ENCODE peak calls at places on chromosomes 2 and 18, in five cellular contexts. B is GM12878, J is SK-N-SH, D is K562, F is HepG2. Z is an unnamed sample.

GRCh38 chr2:203446071-203446481 is 89.0 kb downstream of the RAPH1 start:
- DNase-seq in F (no peak), D (peak; percentile 13), B (no peak), J (no peak), Z (no peak)

GRCh38 chr2:187935126-187935525 is 356.5 kb upstream of the GULP1 start:
- DNase-seq in B (no peak), D (no peak), J (no peak), F (no peak), Z (no peak)

GRCh38 chr2:109321570-109321969 is 192.6 kb downstream of the SH3RF3 start:
- DNase-seq in B (no peak), F (no peak), J (no peak), D (no peak), Z (no peak)

GRCh38 chr2:238143239-238143951 is 4.9 kb downstream of the KLHL30 start:
- DNase-seq in J (no peak), D (no peak), B (no peak), F (no peak), Z (no peak)

GRCh38 chr2:195603408-195603807 is 53.6 kb upstream of the SLC39A10 start:
- DNase-seq in F (no peak), B (no peak), D (no peak), J (no peak), Z (no peak)

GRCh38 chr2:191150451-191151314 is at the start of gene STAT4:
- DNase-seq in D (no peak), J (peak; percentile 40), F (no peak), B (peak; percentile 45), Z (peak; percentile 11)

GRCh38 chr18:36350211-36350610 is 52.7 kb downstream of the FHOD3 start:
- DNase-seq in J (no peak), F (no peak), B (no peak), D (no peak), Z (no peak)

GRCh38 chr2:207847807-207848544 is 78.3 kb upstream of the FZD5 start:
- DNase-seq in F (peak; percentile 99), B (no peak), J (no peak), D (no peak), Z (no peak)

GRCh38 chr18:600107-600506 is 3.3 kb downstream of the CLUL1 start:
- DNase-seq in B (no peak), D (no peak), F (no peak), J (no peak), Z (no peak)

GRCh38 chr18:65753520-65753919 is 2.7 kb downstream of the CDH7 start:
- DNase-seq in F (peak; percentile 31), J (peak; percentile 69), B (no peak), D (peak; percentile 1), Z (peak; percentile 5)

GRCh38 chr18:54278615-54279014 is 9.3 kb downstream of the POLI start:
- DNase-seq in F (no peak), J (no peak), B (no peak), D (no peak), Z (peak; percentile 32)

GRCh38 chr18:69631281-69631680 is 230.6 kb downstream of the DOK6 start:
- DNase-seq in B (no peak), F (peak; percentile 1), D (no peak), J (no peak), Z (no peak)

GRCh38 chr2:180240774-180241173 is 233.7 kb upstream of the CWC22 start:
- DNase-seq in F (no peak), D (no peak), B (no peak), J (no peak), Z (no peak)

GRCh38 chr2:30465171-30465545 is 18.1 kb downstream of the LCLAT1 start:
- DNase-seq in F (no peak), B (no peak), D (no peak), J (no peak), Z (no peak)

GRCh38 chr18:58224425-58224750 is 180.4 kb downstream of the NEDD4L start:
- DNase-seq in B (no peak), D (no peak), F (no peak), J (no peak), Z (no peak)

GRCh38 chr2:183533021-183533420 is 408.8 kb downstream of the NUP35 start:
- DNase-seq in D (no peak), J (no peak), B (no peak), F (no peak), Z (no peak)

GRCh38 chr2:183456177-183456576 is 331.9 kb downstream of the NUP35 start:
- DNase-seq in F (no peak), B (no peak), J (no peak), D (no peak), Z (no peak)

GRCh38 chr2:37156071-37156856 is 516 bp downstream of the EIF2AK2 start:
- DNase-seq in B (no peak), D (no peak), F (peak; percentile 42), J (peak; percentile 61), Z (peak; percentile 46)

GRCh38 chr2:44433841-44434240 is 72.1 kb downstream of the CAMKMT start:
- DNase-seq in J (no peak), F (no peak), D (no peak), B (no peak), Z (no peak)

GRCh38 chr2:33709986-33710385 is 110.9 kb upstream of the FAM98A start:
- DNase-seq in B (no peak), F (no peak), D (no peak), J (no peak), Z (no peak)

GRCh38 chr2:173048901-173049661 is 26.6 kb upstream of the MAP3K20 start:
- DNase-seq in D (no peak), B (no peak), J (no peak), F (peak; percentile 92), Z (peak; percentile 84)

GRCh38 chr2:105294844-105295481 is 34.6 kb downstream of the TGFBRAP1 start:
- DNase-seq in F (peak; percentile 59), B (no peak), D (peak; percentile 64), J (peak; percentile 82), Z (no peak)

GRCh38 chr2:209238765-209239584 is 184.9 kb upstream of the MAP2 start:
- DNase-seq in F (no peak), J (no peak), D (no peak), B (no peak), Z (no peak)

GRCh38 chr2:72146357-72147302 is 1.0 kb downstream of the CYP26B1 start:
- DNase-seq in F (no peak), B (no peak), D (no peak), J (peak; percentile 39), Z (no peak)

GRCh38 chr2:120703330-120703994 is 32.2 kb upstream of the GLI2 start:
- DNase-seq in B (no peak), F (no peak), D (no peak), J (no peak), Z (no peak)

GRCh38 chr18:55224086-55224625 is 264.9 kb upstream of the CCDC68 start:
- DNase-seq in B (no peak), J (no peak), D (no peak), F (no peak), Z (no peak)

GRCh38 chr18:50277935-50278334 is 3.4 kb downstream of the MBD1 start:
- DNase-seq in F (no peak), J (no peak), D (no peak), B (no peak), Z (no peak)

GRCh38 chr2:142757111-142757510 is 120.4 kb upstream of the KYNU start:
- DNase-seq in D (no peak), J (no peak), B (no peak), F (no peak), Z (no peak)

GRCh38 chr18:73614812-73615211 is 532.8 kb downstream of the FBXO15 start:
- DNase-seq in B (no peak), D (no peak), F (no peak), J (no peak), Z (no peak)

GRCh38 chr2:12502759-12503158 is 214.0 kb upstream of the TRIB2 start:
- DNase-seq in B (no peak), D (no peak), F (no peak), J (no peak), Z (peak; percentile 46)

GRCh38 chr18:63199743-63200241 is 119.8 kb downstream of the BCL2 start:
- DNase-seq in B (no peak), D (peak; percentile 6), F (no peak), J (no peak), Z (peak; percentile 65)

GRCh38 chr2:43074052-43074451 is 152.4 kb downstream of the ZFP36L2 start:
- DNase-seq in B (no peak), F (no peak), D (no peak), J (no peak), Z (no peak)

GRCh38 chr2:8154270-8154669 is 527.6 kb upstream of the ID2 start:
- DNase-seq in B (no peak), D (no peak), F (no peak), J (no peak), Z (no peak)

DNA sequence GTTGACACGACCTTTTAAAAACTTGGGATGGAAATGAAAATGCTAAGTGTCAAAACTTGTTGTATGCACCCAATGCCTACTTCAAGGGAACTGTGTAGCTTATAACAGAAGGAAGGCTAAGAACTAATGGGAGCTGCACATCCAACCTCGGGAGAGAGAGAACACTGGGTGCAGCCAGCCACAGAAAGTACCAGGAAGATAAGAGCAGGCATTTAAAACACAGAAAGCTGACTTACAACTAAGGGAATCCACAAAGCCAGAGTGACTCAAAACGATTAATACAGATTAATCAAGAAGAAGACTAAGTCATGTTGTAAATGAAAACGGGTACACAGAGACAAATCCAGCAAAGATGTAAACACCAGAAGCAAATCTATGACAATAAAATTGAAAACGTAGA is 113.4 kb downstream of the HDAC4 start:
- DNase-seq in D (no peak), J (no peak), B (no peak), F (no peak), Z (no peak)
- TF ChIP-seq REST in D (no peak), J (no peak), B (no peak), F (no peak), Z (no peak)

GRCh38 chr18:44514766-44515165 is 165.9 kb upstream of the SETBP1 start:
- DNase-seq in B (no peak), F (no peak), D (no peak), J (no peak), Z (no peak)
- TF ChIP-seq GABPA in B (no peak), F (no peak), D (no peak), J (no peak), Z (no peak)

GRCh38 chr2:176110975-176111663 is 4.0 kb downstream of the HOXD11 start:
- DNase-seq in B (no peak), J (peak; percentile 88), F (peak; percentile 50), D (peak; percentile 73), Z (peak; percentile 36)
- TF ChIP-seq REST in B (no peak), J (no peak), F (no peak), D (no peak), Z (no peak)

DNA sequence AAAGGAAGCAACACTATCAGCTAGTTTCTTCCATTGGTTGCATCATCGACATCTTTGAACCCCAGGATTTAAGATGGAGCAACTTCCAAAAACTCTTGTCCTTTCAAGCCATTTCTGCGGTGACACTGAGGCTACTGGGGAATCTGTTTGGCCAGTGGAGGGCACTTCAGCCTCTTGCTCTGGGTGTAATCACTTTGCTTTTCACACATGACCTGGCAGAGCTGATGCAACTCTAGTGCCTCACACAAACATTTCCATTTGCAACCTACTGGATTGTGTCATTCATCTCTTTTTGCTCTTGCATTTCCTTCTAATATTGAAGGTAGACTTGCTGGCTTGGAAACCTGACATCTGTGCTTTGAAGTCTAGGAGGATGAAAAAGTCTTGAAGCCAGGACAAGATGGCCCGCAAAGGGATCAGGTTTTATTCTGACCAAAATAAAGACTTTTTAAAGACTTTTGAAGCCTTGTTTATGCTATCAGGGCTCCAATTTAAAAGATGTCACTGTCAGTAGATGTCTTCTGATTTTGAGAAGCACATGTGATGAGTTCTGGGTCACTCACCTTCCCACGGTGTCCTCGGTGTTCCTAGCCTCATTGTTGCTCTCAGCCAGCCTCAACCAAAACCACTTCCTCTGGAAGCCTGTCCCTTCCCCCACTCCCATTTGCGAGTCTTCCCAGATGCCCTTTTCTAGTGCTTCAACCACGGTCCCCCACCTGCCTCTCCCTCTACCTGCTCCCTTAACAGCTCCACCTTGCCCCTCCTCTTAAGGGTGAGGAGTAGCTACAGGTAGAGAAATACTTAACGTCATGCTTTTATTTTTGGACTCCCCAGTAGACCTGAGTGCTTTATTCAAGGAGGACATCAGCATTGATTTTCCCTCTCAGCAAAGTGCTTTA is 69.7 kb upstream of the KCNE4 start:
- DNase-seq in D (peak; percentile 21), B (no peak), F (peak; percentile 52), J (peak; percentile 31), Z (peak; percentile 83)
- TF ChIP-seq GABPA in D (peak; percentile 24), B (no peak), F (no peak), J (no peak), Z (no peak)

Z was measured in HL-60.